ENCODE peak calls at places on chromosome 10, in eight cellular contexts. One of them, this sample, is unnamed.

GRCh38 chr10:22253578-22253882 is 35.7 kb upstream of the EBLN1 start:
- DNase-seq in activated B cell treated with CpG ODN at 0.5 μM for 24 hours: no peak
- DNase-seq in NCI-H1694: no peak
- DNase-seq in G401: peak; percentile 28
- DNase-seq in kidney epithelial cell: no peak
- DNase-seq in naive thymus-derived CD8-positive, alpha-beta T cell: peak; percentile 69
- DNase-seq in hypothalamus: peak; percentile 37
- DNase-seq in SK-MEL-5: no peak
- DNase-seq in this sample: no peak

GRCh38 chr10:120613180-120613579 is 156.2 kb downstream of the PLPP4 start:
- DNase-seq in activated B cell treated with CpG ODN at 0.5 μM for 24 hours: no peak
- DNase-seq in kidney epithelial cell: no peak
- DNase-seq in NCI-H1694: no peak
- DNase-seq in naive thymus-derived CD8-positive, alpha-beta T cell: no peak
- DNase-seq in hypothalamus: no peak
- DNase-seq in SK-MEL-5: no peak
- DNase-seq in G401: no peak
- DNase-seq in this sample: no peak

GRCh38 chr10:78318305-78318704 is 284.6 kb downstream of the RPS24 start:
- DNase-seq in SK-MEL-5: no peak
- DNase-seq in naive thymus-derived CD8-positive, alpha-beta T cell: no peak
- DNase-seq in NCI-H1694: no peak
- DNase-seq in activated B cell treated with CpG ODN at 0.5 μM for 24 hours: no peak
- DNase-seq in hypothalamus: no peak
- DNase-seq in G401: no peak
- DNase-seq in kidney epithelial cell: no peak
- DNase-seq in this sample: no peak

GRCh38 chr10:119189811-119190282 is 11.2 kb upstream of the PRDX3 start:
- DNase-seq in kidney epithelial cell: no peak
- DNase-seq in NCI-H1694: no peak
- DNase-seq in SK-MEL-5: peak; percentile 88
- DNase-seq in naive thymus-derived CD8-positive, alpha-beta T cell: no peak
- DNase-seq in G401: no peak
- DNase-seq in hypothalamus: peak; percentile 20
- DNase-seq in activated B cell treated with CpG ODN at 0.5 μM for 24 hours: no peak
- DNase-seq in this sample: no peak

GRCh38 chr10:33521904-33522303 is 187.4 kb upstream of the NRP1 start:
- DNase-seq in hypothalamus: no peak
- DNase-seq in activated B cell treated with CpG ODN at 0.5 μM for 24 hours: no peak
- DNase-seq in NCI-H1694: no peak
- DNase-seq in naive thymus-derived CD8-positive, alpha-beta T cell: no peak
- DNase-seq in G401: no peak
- DNase-seq in SK-MEL-5: no peak
- DNase-seq in kidney epithelial cell: no peak
- DNase-seq in this sample: no peak

GRCh38 chr10:104096692-104097091 is 11.0 kb upstream of the COL17A1 start:
- DNase-seq in activated B cell treated with CpG ODN at 0.5 μM for 24 hours: no peak
- DNase-seq in kidney epithelial cell: no peak
- DNase-seq in NCI-H1694: no peak
- DNase-seq in naive thymus-derived CD8-positive, alpha-beta T cell: no peak
- DNase-seq in hypothalamus: no peak
- DNase-seq in G401: no peak
- DNase-seq in SK-MEL-5: no peak
- DNase-seq in this sample: no peak

GRCh38 chr10:116771891-116772290 is 29.5 kb upstream of the HSPA12A start:
- DNase-seq in activated B cell treated with CpG ODN at 0.5 μM for 24 hours: no peak
- DNase-seq in naive thymus-derived CD8-positive, alpha-beta T cell: no peak
- DNase-seq in G401: no peak
- DNase-seq in SK-MEL-5: no peak
- DNase-seq in kidney epithelial cell: no peak
- DNase-seq in hypothalamus: no peak
- DNase-seq in NCI-H1694: no peak
- DNase-seq in this sample: no peak

GRCh38 chr10:90561666-90562065 is 296.2 kb downstream of the HTR7 start:
- DNase-seq in hypothalamus: no peak
- DNase-seq in G401: no peak
- DNase-seq in activated B cell treated with CpG ODN at 0.5 μM for 24 hours: no peak
- DNase-seq in NCI-H1694: no peak
- DNase-seq in naive thymus-derived CD8-positive, alpha-beta T cell: no peak
- DNase-seq in SK-MEL-5: no peak
- DNase-seq in kidney epithelial cell: no peak
- DNase-seq in this sample: no peak

GRCh38 chr10:43040482-43041256 is 36.2 kb upstream of the RET start:
- DNase-seq in NCI-H1694: no peak
- DNase-seq in naive thymus-derived CD8-positive, alpha-beta T cell: no peak
- DNase-seq in kidney epithelial cell: no peak
- DNase-seq in activated B cell treated with CpG ODN at 0.5 μM for 24 hours: no peak
- DNase-seq in SK-MEL-5: no peak
- DNase-seq in hypothalamus: no peak
- DNase-seq in G401: no peak
- DNase-seq in this sample: no peak

GRCh38 chr10:43138757-43139241 is 554 bp downstream of the CSGALNACT2 start:
- DNase-seq in SK-MEL-5: peak; percentile 9
- DNase-seq in hypothalamus: no peak
- DNase-seq in NCI-H1694: peak; percentile 20
- DNase-seq in naive thymus-derived CD8-positive, alpha-beta T cell: peak; percentile 83
- DNase-seq in G401: peak; percentile 56
- DNase-seq in activated B cell treated with CpG ODN at 0.5 μM for 24 hours: no peak
- DNase-seq in kidney epithelial cell: no peak
- DNase-seq in this sample: peak; percentile 53

GRCh38 chr10:50585921-50586739 is 37.6 kb downstream of the SGMS1 start:
- DNase-seq in naive thymus-derived CD8-positive, alpha-beta T cell: no peak
- DNase-seq in activated B cell treated with CpG ODN at 0.5 μM for 24 hours: no peak
- DNase-seq in G401: no peak
- DNase-seq in NCI-H1694: no peak
- DNase-seq in SK-MEL-5: no peak
- DNase-seq in hypothalamus: no peak
- DNase-seq in kidney epithelial cell: no peak
- DNase-seq in this sample: no peak

GRCh38 chr10:77357611-77358010 is 280.0 kb downstream of the KCNMA1 start:
- DNase-seq in hypothalamus: no peak
- DNase-seq in naive thymus-derived CD8-positive, alpha-beta T cell: no peak
- DNase-seq in activated B cell treated with CpG ODN at 0.5 μM for 24 hours: no peak
- DNase-seq in kidney epithelial cell: no peak
- DNase-seq in G401: no peak
- DNase-seq in NCI-H1694: no peak
- DNase-seq in SK-MEL-5: no peak
- DNase-seq in this sample: no peak

GRCh38 chr10:71338728-71339495 is 19.9 kb downstream of the SLC29A3 start:
- DNase-seq in NCI-H1694: no peak
- DNase-seq in SK-MEL-5: no peak
- DNase-seq in naive thymus-derived CD8-positive, alpha-beta T cell: no peak
- DNase-seq in G401: no peak
- DNase-seq in hypothalamus: no peak
- DNase-seq in kidney epithelial cell: no peak
- DNase-seq in activated B cell treated with CpG ODN at 0.5 μM for 24 hours: no peak
- DNase-seq in this sample: no peak

GRCh38 chr10:67549390-67549789 is 146.6 kb downstream of the CTNNA3 start:
- DNase-seq in hypothalamus: no peak
- DNase-seq in activated B cell treated with CpG ODN at 0.5 μM for 24 hours: no peak
- DNase-seq in naive thymus-derived CD8-positive, alpha-beta T cell: no peak
- DNase-seq in NCI-H1694: no peak
- DNase-seq in kidney epithelial cell: no peak
- DNase-seq in SK-MEL-5: no peak
- DNase-seq in G401: no peak
- DNase-seq in this sample: no peak

GRCh38 chr10:70479161-70479531 is 579 bp downstream of the PALD1 start:
- DNase-seq in SK-MEL-5: no peak
- DNase-seq in hypothalamus: no peak
- DNase-seq in G401: no peak
- DNase-seq in activated B cell treated with CpG ODN at 0.5 μM for 24 hours: no peak
- DNase-seq in NCI-H1694: no peak
- DNase-seq in kidney epithelial cell: no peak
- DNase-seq in naive thymus-derived CD8-positive, alpha-beta T cell: peak; percentile 50
- DNase-seq in this sample: no peak

GRCh38 chr10:112950714-112951348 is 784 bp downstream of the TCF7L2 start:
- DNase-seq in naive thymus-derived CD8-positive, alpha-beta T cell: peak; percentile 66
- DNase-seq in kidney epithelial cell: no peak
- DNase-seq in activated B cell treated with CpG ODN at 0.5 μM for 24 hours: no peak
- DNase-seq in G401: no peak
- DNase-seq in SK-MEL-5: peak; percentile 37
- DNase-seq in hypothalamus: no peak
- DNase-seq in NCI-H1694: no peak
- DNase-seq in this sample: no peak

GRCh38 chr10:61244261-61244775 is 208.9 kb downstream of the TMEM26 start:
- DNase-seq in NCI-H1694: peak; percentile 29
- DNase-seq in SK-MEL-5: no peak
- DNase-seq in kidney epithelial cell: no peak
- DNase-seq in activated B cell treated with CpG ODN at 0.5 μM for 24 hours: no peak
- DNase-seq in G401: peak; percentile 89
- DNase-seq in naive thymus-derived CD8-positive, alpha-beta T cell: no peak
- DNase-seq in hypothalamus: no peak
- DNase-seq in this sample: peak; percentile 86

GRCh38 chr10:129978980-129979379 is 14.9 kb upstream of the EBF3 start:
- DNase-seq in kidney epithelial cell: no peak
- DNase-seq in G401: no peak
- DNase-seq in activated B cell treated with CpG ODN at 0.5 μM for 24 hours: no peak
- DNase-seq in hypothalamus: no peak
- DNase-seq in NCI-H1694: no peak
- DNase-seq in naive thymus-derived CD8-positive, alpha-beta T cell: no peak
- DNase-seq in SK-MEL-5: no peak
- DNase-seq in this sample: no peak

GRCh38 chr10:71255817-71256660 is 43.7 kb downstream of the UNC5B start:
- DNase-seq in SK-MEL-5: no peak
- DNase-seq in hypothalamus: no peak
- DNase-seq in G401: peak; percentile 82
- DNase-seq in activated B cell treated with CpG ODN at 0.5 μM for 24 hours: no peak
- DNase-seq in naive thymus-derived CD8-positive, alpha-beta T cell: no peak
- DNase-seq in kidney epithelial cell: no peak
- DNase-seq in NCI-H1694: peak; percentile 51
- DNase-seq in this sample: peak; percentile 73

GRCh38 chr10:89845541-89846275 is 144.3 kb downstream of the KIF20B start:
- DNase-seq in SK-MEL-5: no peak
- DNase-seq in kidney epithelial cell: peak; percentile 35
- DNase-seq in G401: no peak
- DNase-seq in NCI-H1694: no peak
- DNase-seq in activated B cell treated with CpG ODN at 0.5 μM for 24 hours: no peak
- DNase-seq in naive thymus-derived CD8-positive, alpha-beta T cell: no peak
- DNase-seq in hypothalamus: no peak
- DNase-seq in this sample: no peak

GRCh38 chr10:117792214-117792613 is 249.7 kb downstream of the EMX2 start:
- DNase-seq in kidney epithelial cell: no peak
- DNase-seq in G401: no peak
- DNase-seq in naive thymus-derived CD8-positive, alpha-beta T cell: no peak
- DNase-seq in NCI-H1694: no peak
- DNase-seq in SK-MEL-5: no peak
- DNase-seq in activated B cell treated with CpG ODN at 0.5 μM for 24 hours: no peak
- DNase-seq in hypothalamus: no peak
- DNase-seq in this sample: no peak

GRCh38 chr10:132555648-132556575 is 18.3 kb downstream of the INPP5A start:
- DNase-seq in G401: no peak
- DNase-seq in SK-MEL-5: no peak
- DNase-seq in kidney epithelial cell: no peak
- DNase-seq in NCI-H1694: no peak
- DNase-seq in hypothalamus: no peak
- DNase-seq in naive thymus-derived CD8-positive, alpha-beta T cell: no peak
- DNase-seq in activated B cell treated with CpG ODN at 0.5 μM for 24 hours: no peak
- DNase-seq in this sample: no peak

GRCh38 chr10:132624847-132625839 is 87.6 kb downstream of the INPP5A start:
- DNase-seq in G401: no peak
- DNase-seq in activated B cell treated with CpG ODN at 0.5 μM for 24 hours: peak; percentile 9
- DNase-seq in NCI-H1694: no peak
- DNase-seq in kidney epithelial cell: no peak
- DNase-seq in hypothalamus: no peak
- DNase-seq in SK-MEL-5: no peak
- DNase-seq in naive thymus-derived CD8-positive, alpha-beta T cell: no peak
- DNase-seq in this sample: no peak

GRCh38 chr10:71244638-71245419 is 32.5 kb downstream of the UNC5B start:
- DNase-seq in NCI-H1694: no peak
- DNase-seq in G401: peak; percentile 64
- DNase-seq in SK-MEL-5: no peak
- DNase-seq in hypothalamus: peak; percentile 20
- DNase-seq in activated B cell treated with CpG ODN at 0.5 μM for 24 hours: no peak
- DNase-seq in kidney epithelial cell: no peak
- DNase-seq in naive thymus-derived CD8-positive, alpha-beta T cell: no peak
- DNase-seq in this sample: no peak

GRCh38 chr10:44947356-44948152 is 12.0 kb upstream of the RASSF4 start:
- DNase-seq in hypothalamus: no peak
- DNase-seq in naive thymus-derived CD8-positive, alpha-beta T cell: no peak
- DNase-seq in NCI-H1694: no peak
- DNase-seq in G401: no peak
- DNase-seq in kidney epithelial cell: no peak
- DNase-seq in activated B cell treated with CpG ODN at 0.5 μM for 24 hours: peak; percentile 17
- DNase-seq in SK-MEL-5: peak; percentile 33
- DNase-seq in this sample: no peak

GRCh38 chr10:33126118-33126517 is 168.1 kb upstream of the ITGB1 start:
- DNase-seq in naive thymus-derived CD8-positive, alpha-beta T cell: no peak
- DNase-seq in hypothalamus: no peak
- DNase-seq in activated B cell treated with CpG ODN at 0.5 μM for 24 hours: no peak
- DNase-seq in kidney epithelial cell: no peak
- DNase-seq in SK-MEL-5: no peak
- DNase-seq in G401: no peak
- DNase-seq in NCI-H1694: no peak
- DNase-seq in this sample: no peak